ENCODE peak calls at places on chromosome 7, in five cellular contexts. E, P, Q, H and K are unnamed samples.

GRCh38 chr7:33970566-33970965 is 65.2 kb downstream of the BMPER start:
- DNase-seq in Q (no peak), E (no peak), P (no peak), H (no peak), K (no peak)

GRCh38 chr7:155412416-155413253 is 45.3 kb upstream of the EN2 start:
- DNase-seq in E (peak; percentile 78), H (no peak), P (no peak), Q (peak; percentile 78), K (peak; percentile 17)

GRCh38 chr7:151542606-151543130 is 23.0 kb upstream of the RHEB start:
- DNase-seq in H (no peak), P (no peak), Q (no peak), E (peak; percentile 12), K (no peak)

GRCh38 chr7:24970676-24971075 is 9.3 kb downstream of the OSBPL3 start:
- DNase-seq in H (no peak), E (no peak), P (no peak), Q (no peak), K (peak; percentile 41)

GRCh38 chr7:64887756-64888508 is 15.1 kb upstream of the ZNF273 start:
- DNase-seq in P (no peak), H (peak; percentile 58), Q (no peak), E (peak; percentile 44), K (no peak)

GRCh38 chr7:46600340-46600739 is 679.3 kb upstream of the IGFBP3 start:
- DNase-seq in P (peak; percentile 56), Q (no peak), E (no peak), H (peak; percentile 86), K (no peak)

GRCh38 chr7:153640586-153640985 is 411.6 kb upstream of the DPP6 start:
- DNase-seq in P (no peak), E (no peak), Q (no peak), H (no peak), K (no peak)

GRCh38 chr7:107661081-107661864 is 645 bp downstream of the SLC26A4 start:
- DNase-seq in E (peak; percentile 40), P (peak; percentile 63), H (no peak), Q (no peak), K (peak; percentile 17)

GRCh38 chr7:47036909-47037308 is 545.0 kb downstream of the TNS3 start:
- DNase-seq in P (no peak), E (no peak), Q (no peak), H (no peak), K (no peak)

GRCh38 chr7:158549834-158550700 is 37.6 kb downstream of the PTPRN2 start:
- DNase-seq in E (no peak), P (no peak), H (no peak), Q (no peak), K (no peak)

GRCh38 chr7:29588900-29589696 is 25.5 kb downstream of the PRR15 start:
- DNase-seq in E (no peak), H (no peak), Q (peak; percentile 72), P (no peak), K (peak; percentile 55)

GRCh38 chr7:128788446-128789412 is 3.0 kb upstream of the CCDC136 start:
- DNase-seq in P (no peak), E (no peak), H (no peak), Q (no peak), K (no peak)

GRCh38 chr7:146146866-146147265 is 30.3 kb downstream of the CNTNAP2 start:
- DNase-seq in H (no peak), E (no peak), Q (no peak), P (no peak), K (no peak)

GRCh38 chr7:66930341-66930740 is 9.3 kb downstream of the TMEM248 start:
- DNase-seq in H (no peak), P (no peak), Q (no peak), E (no peak), K (no peak)

GRCh38 chr7:155951554-155952158 is 139.4 kb upstream of the SHH start:
- DNase-seq in H (peak; percentile 47), Q (peak; percentile 99), P (no peak), E (no peak), K (peak; percentile 98)

GRCh38 chr7:105364748-105365147 is 24.0 kb downstream of the SRPK2 start:
- DNase-seq in H (no peak), E (no peak), Q (no peak), P (no peak), K (no peak)

GRCh38 chr7:22295402-22296264 is 61.3 kb downstream of the RAPGEF5 start:
- DNase-seq in H (no peak), E (no peak), Q (no peak), P (no peak), K (no peak)

GRCh38 chr7:137966636-137967142 is 35.2 kb downstream of the CREB3L2 start:
- DNase-seq in Q (no peak), P (no peak), E (no peak), H (no peak), K (no peak)

GRCh38 chr7:78578701-78579100 is 780.1 kb downstream of the PHTF2 start:
- DNase-seq in E (no peak), P (no peak), Q (no peak), H (no peak), K (no peak)

GRCh38 chr7:78571292-78571691 is 772.7 kb downstream of the PHTF2 start:
- DNase-seq in E (no peak), P (no peak), Q (no peak), H (no peak), K (no peak)

DNA sequence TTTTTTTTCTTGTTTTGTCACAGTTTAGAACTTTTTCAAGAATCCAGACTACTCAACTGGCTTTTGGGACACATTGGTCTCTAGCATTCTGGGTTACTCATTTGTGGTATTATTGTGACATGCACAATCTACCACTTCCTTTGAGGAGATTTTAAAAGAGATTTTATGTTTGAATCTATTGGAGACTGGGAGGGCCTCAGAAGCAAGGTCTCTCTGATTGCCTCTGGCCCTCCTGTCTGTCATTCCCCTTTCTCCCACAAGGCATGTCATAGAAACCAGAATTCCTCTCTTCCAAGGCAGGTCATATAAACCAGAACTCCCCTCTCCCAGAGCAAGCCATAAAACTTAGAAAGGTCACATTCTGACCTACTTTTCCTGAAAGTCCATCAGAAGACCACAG is 777.6 kb downstream of the PHTF2 start:
- DNase-seq in H (no peak), E (no peak), Q (no peak), P (no peak), K (no peak)
- H3K27ac ChIP-seq in H (no peak overlapping the region), E (no peak overlapping the region), Q (no peak overlapping the region), P (no peak overlapping the region), K (no peak overlapping the region)

GRCh38 chr7:80908360-80908797 is 10.5 kb downstream of the SEMA3C start:
- DNase-seq in E (no peak), P (no peak), Q (no peak), H (no peak), K (no peak)
- H3K27ac ChIP-seq in E (no peak overlapping the region), P (peak overlapping the region; percentile 81), Q (no peak overlapping the region), H (no peak overlapping the region), K (no peak overlapping the region)

GRCh38 chr7:70322786-70323185 is 724.5 kb downstream of the AUTS2 start:
- DNase-seq in E (no peak), H (no peak), Q (no peak), P (no peak), K (no peak)

GRCh38 chr7:70318511-70318910 is 720.2 kb downstream of the AUTS2 start:
- DNase-seq in Q (no peak), H (no peak), E (no peak), P (no peak), K (no peak)

GRCh38 chr7:70317356-70317755 is 719.1 kb downstream of the AUTS2 start:
- DNase-seq in P (no peak), E (no peak), H (no peak), Q (no peak), K (peak; percentile 57)

GRCh38 chr7:70319057-70319456 is 720.8 kb downstream of the AUTS2 start:
- DNase-seq in E (no peak), Q (no peak), P (no peak), H (no peak), K (no peak)

GRCh38 chr7:70321016-70321415 is 722.7 kb downstream of the AUTS2 start:
- DNase-seq in H (no peak), Q (no peak), E (no peak), P (no peak), K (peak; percentile 23)
- H3K27ac ChIP-seq in H (no peak overlapping the region), Q (no peak overlapping the region), E (no peak overlapping the region), P (no peak overlapping the region), K (no peak overlapping the region)

GRCh38 chr7:5395246-5395645 is 28.4 kb downstream of the TNRC18 start:
- DNase-seq in Q (no peak), H (no peak), P (no peak), E (no peak), K (no peak)

GRCh38 chr7:5397657-5398237 is 25.9 kb downstream of the TNRC18 start:
- DNase-seq in Q (no peak), P (no peak), E (no peak), H (no peak), K (peak; percentile 24)

GRCh38 chr7:5396542-5396941 is 27.1 kb downstream of the TNRC18 start:
- DNase-seq in H (no peak), E (no peak), Q (peak; percentile 85), P (no peak), K (peak; percentile 79)

GRCh38 chr7:5394264-5395105 is 29.1 kb downstream of the TNRC18 start:
- DNase-seq in E (no peak), H (no peak), Q (no peak), P (no peak), K (no peak)

DNA sequence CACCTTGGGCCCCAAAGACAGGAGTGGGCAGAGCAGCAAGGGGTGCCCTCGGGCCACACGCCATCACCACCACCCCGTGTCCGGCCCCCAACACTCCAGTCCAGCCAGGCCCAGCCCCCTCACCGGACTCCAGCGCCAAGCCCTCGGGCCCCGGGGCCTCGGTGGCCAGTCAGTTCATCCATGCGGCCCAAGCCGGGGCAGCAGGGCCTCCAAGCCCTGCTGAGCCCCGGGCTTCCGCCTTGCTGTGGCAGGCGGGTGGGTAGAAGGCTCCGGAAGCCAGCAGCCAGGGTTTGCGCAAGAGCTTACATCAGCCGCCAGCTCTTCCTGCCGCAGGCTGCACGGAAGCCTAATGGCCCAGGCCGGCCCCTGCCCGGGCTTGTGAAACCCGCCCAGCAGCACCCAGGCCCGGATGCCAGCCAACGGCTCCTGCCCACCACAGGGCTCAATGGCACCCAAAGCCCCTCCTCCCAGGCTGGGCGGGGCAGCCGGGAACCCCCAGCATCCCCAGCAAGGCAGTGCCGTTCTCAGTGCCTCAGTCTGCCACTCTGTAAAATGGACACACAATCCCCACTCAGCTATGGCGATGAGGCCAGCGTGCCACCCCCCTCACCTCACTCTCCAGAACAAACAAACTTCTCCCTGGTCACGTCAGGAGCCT is 26.5 kb downstream of the TNRC18 start:
- DNase-seq in H (peak; percentile 82), Q (peak; percentile 99), E (no peak), P (peak; percentile 92), K (peak; percentile 99)
- H3K27ac ChIP-seq in H (peak overlapping the region; percentile 75), Q (peak overlapping the region; percentile 98), E (peak overlapping the region; percentile 76), P (peak overlapping the region; percentile 74), K (peak overlapping the region; percentile 94)